ENCODE peak calls at places on chromosome 15, in six cellular contexts. A is GM12865, K is psoas muscle, C is mammary epithelial cell, S is B cell, G is cardiac fibroblast. Q is an unnamed sample.

GRCh38 chr15:87941606-87942005 is 314.9 kb downstream of the NTRK3 start:
- DNase-seq in S (no peak), K (no peak), A (no peak), G (no peak), C (no peak), Q (no peak)

GRCh38 chr15:68712886-68713285 is 107.8 kb downstream of the ANP32A start:
- DNase-seq in G (no peak), A (no peak), K (no peak), C (no peak), S (no peak), Q (no peak)

GRCh38 chr15:89496155-89497098 is at the start of gene RHCG:
- DNase-seq in G (peak), K (no peak), S (peak), A (peak), C (peak), Q (peak)

GRCh38 chr15:80923668-80924067 is 66.0 kb downstream of the MESD start:
- DNase-seq in K (no peak), G (no peak), A (no peak), S (no peak), C (peak), Q (no peak)

GRCh38 chr15:67003586-67003985 is 61.8 kb upstream of the SMAD3 start:
- DNase-seq in A (no peak), K (no peak), S (no peak), C (peak), G (no peak), Q (no peak)

GRCh38 chr15:73150831-73151230 is 98.6 kb downstream of the NEO1 start:
- DNase-seq in S (no peak), A (no peak), K (no peak), G (no peak), C (peak), Q (no peak)

GRCh38 chr15:96351801-96352593 is 21.5 kb downstream of the NR2F2 start:
- DNase-seq in K (no peak), A (no peak), S (no peak), G (no peak), C (no peak), Q (no peak)

GRCh38 chr15:74619916-74620635 is 4.4 kb downstream of the CLK3 start:
- DNase-seq in S (no peak), G (no peak), K (no peak), C (no peak), A (no peak), Q (no peak)

DNA sequence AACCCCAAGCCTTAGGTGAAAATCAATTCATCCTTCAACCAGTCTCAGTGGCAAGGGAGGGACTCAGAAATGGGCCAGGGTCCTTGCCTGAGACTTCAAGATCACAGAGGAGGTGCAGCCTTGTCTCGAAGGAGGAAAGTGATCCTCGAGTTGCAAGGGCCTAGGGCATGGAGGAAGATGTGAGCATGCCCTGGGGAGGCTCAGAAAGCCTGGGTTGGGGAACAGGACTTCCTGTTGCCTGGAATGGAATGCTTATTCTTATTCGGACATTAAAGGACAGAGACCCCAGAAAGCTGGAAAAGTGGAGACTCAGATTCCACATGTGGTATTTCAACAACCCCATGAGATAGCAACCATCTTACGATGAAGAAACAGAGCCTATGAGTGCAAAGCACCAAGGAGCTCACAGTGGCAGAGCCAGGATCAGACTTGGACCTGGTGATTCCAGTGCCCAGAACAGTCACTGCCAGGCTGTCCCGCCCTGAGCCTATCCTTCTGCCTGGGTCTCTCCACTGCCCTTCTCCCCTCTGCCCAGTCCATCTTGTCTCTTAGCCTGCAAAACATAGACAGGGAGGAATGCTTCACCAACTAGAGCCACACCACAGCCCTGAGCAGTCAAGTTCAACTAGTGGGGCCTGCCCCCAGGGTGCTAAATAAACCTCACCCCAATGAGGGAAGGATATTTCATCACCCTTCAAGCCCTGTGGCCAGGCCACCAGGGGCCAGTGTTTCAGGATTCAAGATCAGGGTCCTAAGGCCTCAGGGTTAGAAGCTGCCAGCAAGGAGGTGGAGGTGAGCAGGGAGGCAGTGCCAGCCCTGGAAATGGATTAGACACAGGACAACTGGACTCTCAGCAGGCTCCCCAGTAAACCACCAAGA is 21.9 kb downstream of the DAPK2 start:
- DNase-seq in K (no peak), S (no peak), A (peak), G (peak), C (no peak), Q (no peak)
- TF ChIP-seq CTCF in K (no peak), S (no peak), A (no peak), G (no peak), C (peak), Q (no peak)

GRCh38 chr15:60272623-60273022 is 125.2 kb downstream of the ANXA2 start:
- DNase-seq in A (peak), G (no peak), C (no peak), K (no peak), S (no peak), Q (no peak)
- TF ChIP-seq CTCF in A (no peak), G (no peak), C (peak), K (no peak), S (no peak), Q (no peak)

GRCh38 chr15:45573961-45574629 is 13.1 kb upstream of the BLOC1S6 start:
- DNase-seq in S (no peak), C (no peak), G (peak), A (peak), K (no peak), Q (no peak)
- TF ChIP-seq CTCF in S (peak), C (peak), G (peak), A (peak), K (no peak), Q (no peak)

DNA sequence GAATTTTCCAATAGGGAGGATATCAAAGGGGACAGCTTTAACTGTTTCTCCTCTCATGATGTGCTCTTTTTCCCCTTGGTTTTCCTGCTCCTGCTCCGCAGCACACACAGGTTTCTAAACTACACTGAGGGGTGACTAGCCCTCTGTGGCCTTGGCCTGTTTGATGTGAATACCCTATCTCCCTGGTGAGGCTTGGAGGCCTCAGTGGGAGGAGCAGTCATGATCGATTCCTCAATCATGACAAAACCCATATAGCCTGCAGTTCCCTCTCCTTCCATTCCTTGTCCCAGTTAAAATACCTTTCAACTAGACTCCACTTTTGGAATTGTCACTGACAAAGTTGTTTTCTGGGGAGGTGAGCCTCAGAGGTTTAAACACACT is 24.0 kb upstream of the USP3 start:
- DNase-seq in A (no peak), K (no peak), S (no peak), G (no peak), C (no peak), Q (no peak)
- TF ChIP-seq CTCF in A (no peak), K (no peak), S (no peak), G (no peak), C (no peak), Q (no peak)

GRCh38 chr15:55829826-55830225 is 86.9 kb upstream of the PRTG start:
- DNase-seq in S (no peak), K (no peak), A (peak), C (peak), G (no peak), Q (peak)

GRCh38 chr15:55827965-55828364 is 85.0 kb upstream of the PRTG start:
- DNase-seq in G (no peak), K (no peak), A (no peak), S (no peak), C (no peak), Q (no peak)

GRCh38 chr15:55824857-55825613 is 82.1 kb upstream of the PRTG start:
- DNase-seq in G (no peak), K (no peak), A (no peak), C (no peak), S (no peak), Q (no peak)

GRCh38 chr15:55823699-55824098 is 80.7 kb upstream of the PRTG start:
- DNase-seq in K (no peak), A (no peak), C (no peak), S (no peak), G (peak), Q (no peak)

GRCh38 chr15:55827204-55827603 is 84.3 kb upstream of the PRTG start:
- DNase-seq in S (no peak), C (peak), A (no peak), K (no peak), G (no peak), Q (no peak)
- TF ChIP-seq CTCF in S (no peak), C (no peak), A (no peak), K (no peak), G (no peak), Q (no peak)

GRCh38 chr15:40562691-40563090 is 2.2 kb downstream of the CCDC32 start:
- DNase-seq in G (peak), K (no peak), S (no peak), A (no peak), C (no peak), Q (no peak)

GRCh38 chr15:40569139-40569953 is at the start of gene RPUSD2:
- DNase-seq in S (peak), K (peak), A (peak), G (peak), C (peak), Q (peak)

GRCh38 chr15:40564591-40565332 is at the start of gene CCDC32:
- DNase-seq in C (peak), K (peak), S (peak), A (peak), G (peak), Q (peak)

GRCh38 chr15:40565333-40566238 is 744 bp upstream of the CCDC32 start:
- DNase-seq in G (no peak), A (no peak), S (no peak), C (no peak), K (no peak), Q (no peak)

DNA sequence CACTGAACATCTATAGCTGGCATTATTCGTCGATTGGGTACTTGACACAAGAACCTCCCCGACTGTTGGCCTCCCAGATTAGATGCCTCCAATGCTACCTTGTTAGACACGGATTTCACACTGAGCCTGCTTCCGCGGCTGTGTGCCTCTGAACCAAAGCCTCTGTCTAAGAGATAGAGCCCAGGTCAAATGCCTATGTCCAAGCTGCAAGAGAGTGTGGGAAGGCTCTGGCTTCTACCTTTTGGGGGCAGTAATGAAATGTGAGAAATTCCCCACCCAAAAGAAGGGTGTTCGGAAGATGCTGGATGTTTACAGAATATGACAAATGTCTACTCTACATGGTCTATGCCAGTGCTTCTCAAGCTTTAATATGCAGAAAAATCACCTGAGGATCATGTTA is 2.0 kb upstream of the RPUSD2 start:
- DNase-seq in G (peak), A (no peak), S (no peak), K (no peak), C (peak), Q (peak)
- TF ChIP-seq CTCF in G (peak), A (peak), S (no peak), K (no peak), C (no peak), Q (peak)